ENCODE peak calls at places on chromosomes 12 and 14, in ten cellular contexts. I is ecto neural progenitor cell; N is activated CD4-positive, alpha-beta T cell treated with anti-CD3 and anti-CD28 coated beads, Interleukin-2, amount 10 ng/mL, durations not matched to agents 7 days and 5 days; U is activated B cell treated with CpG ODN at 0.5 μM for 24 hours; J is astrocyte of the spinal cord; P is fibroblast of mammary gland; Q is COR-L47; A is tibial artery; L is MCF 10A; S is NCI-H1417 treated with DMSO at 0.1 percent for 48 hours. Y is an unnamed sample.

GRCh38 chr12:39620664-39621658 is 1.4 kb upstream of the ABCD2 start:
- DNase-seq in I (no peak), N (peak), U (no peak), J (peak), P (no peak), Q (no peak), A (no peak), L (no peak), S (no peak), Y (no peak)

GRCh38 chr14:93163570-93163969 is 21.1 kb downstream of the MOAP1 start:
- DNase-seq in I (no peak), N (no peak), U (no peak), J (no peak), P (no peak), Q (no peak), A (no peak), L (no peak), S (no peak), Y (no peak)

GRCh38 chr12:75315518-75315917 is 14.6 kb downstream of the CAPS2 start:
- DNase-seq in I (no peak), N (no peak), U (no peak), J (peak), P (peak), Q (no peak), A (no peak), L (no peak), S (no peak), Y (peak)

GRCh38 chr12:91978143-91978542 is 167.5 kb downstream of the BTG1 start:
- DNase-seq in I (no peak), N (peak), U (no peak), J (no peak), P (no peak), Q (no peak), A (no peak), L (no peak), S (no peak), Y (peak)

GRCh38 chr14:29953501-29953900 is 25.9 kb upstream of the PRKD1 start:
- DNase-seq in I (no peak), N (no peak), U (no peak), J (no peak), P (peak), Q (no peak), A (no peak), L (no peak), S (no peak), Y (peak)

GRCh38 chr14:62101189-62101588 is 339.0 kb downstream of the SNAPC1 start:
- DNase-seq in I (no peak), N (no peak), U (no peak), J (no peak), P (no peak), Q (no peak), A (no peak), L (no peak), S (no peak), Y (no peak)

GRCh38 chr14:44453433-44454171 is 53.5 kb downstream of the FSCB start:
- DNase-seq in I (no peak), N (no peak), U (no peak), J (no peak), P (no peak), Q (no peak), A (no peak), L (peak), S (no peak), Y (no peak)

GRCh38 chr12:88036368-88036965 is 7.3 kb upstream of the C12orf50 start:
- DNase-seq in I (no peak), N (no peak), U (no peak), J (peak), P (peak), Q (no peak), A (no peak), L (peak), S (no peak), Y (peak)

GRCh38 chr14:63747836-63748235 is 20.0 kb upstream of the SGPP1 start:
- DNase-seq in I (no peak), N (no peak), U (no peak), J (no peak), P (no peak), Q (no peak), A (no peak), L (no peak), S (no peak), Y (no peak)

GRCh38 chr14:59020382-59020781 is 168.1 kb upstream of the DAAM1 start:
- DNase-seq in I (no peak), N (no peak), U (no peak), J (peak), P (peak), Q (no peak), A (no peak), L (peak), S (no peak), Y (peak)

GRCh38 chr12:43336962-43337555 is 214.9 kb downstream of the ADAMTS20 start:
- DNase-seq in I (no peak), N (no peak), U (no peak), J (peak), P (peak), Q (no peak), A (no peak), L (peak), S (no peak), Y (peak)

GRCh38 chr14:20092050-20092449 is 18.5 kb upstream of the OR4K17 start:
- DNase-seq in I (no peak), N (no peak), U (no peak), J (no peak), P (no peak), Q (no peak), A (no peak), L (no peak), S (no peak), Y (no peak)

GRCh38 chr14:64541261-64541970 is 875 bp downstream of the HSPA2 start:
- DNase-seq in I (no peak), N (peak), U (peak), J (no peak), P (no peak), Q (no peak), A (peak), L (no peak), S (no peak), Y (no peak)

GRCh38 chr12:108685469-108686247 is 45.7 kb downstream of the CORO1C start:
- DNase-seq in I (no peak), N (no peak), U (no peak), J (peak), P (no peak), Q (no peak), A (no peak), L (no peak), S (no peak), Y (no peak)

GRCh38 chr14:72476657-72477499 is 417.0 kb downstream of the DPF3 start:
- DNase-seq in I (no peak), N (peak), U (no peak), J (peak), P (peak), Q (no peak), A (no peak), L (peak), S (no peak), Y (peak)

GRCh38 chr14:87805315-87805723 is 187.7 kb downstream of the GALC start:
- DNase-seq in I (peak), N (peak), U (no peak), J (peak), P (peak), Q (peak), A (no peak), L (peak), S (no peak), Y (no peak)

GRCh38 chr14:66383271-66383670 is 102.9 kb upstream of the CCDC196 start:
- DNase-seq in I (no peak), N (no peak), U (no peak), J (no peak), P (no peak), Q (no peak), A (no peak), L (no peak), S (no peak), Y (no peak)

GRCh38 chr12:85755760-85756159 is 80.4 kb downstream of the RASSF9 start:
- DNase-seq in I (no peak), N (no peak), U (no peak), J (no peak), P (peak), Q (no peak), A (no peak), L (peak), S (no peak), Y (no peak)

GRCh38 chr14:42541535-42542001 is 934.9 kb downstream of the LRFN5 start:
- DNase-seq in I (no peak), N (no peak), U (no peak), J (peak), P (peak), Q (no peak), A (no peak), L (peak), S (no peak), Y (no peak)

GRCh38 chr12:16062611-16063010 is 151.5 kb downstream of the DERA start:
- DNase-seq in I (no peak), N (no peak), U (no peak), J (peak), P (peak), Q (no peak), A (no peak), L (peak), S (no peak), Y (no peak)

GRCh38 chr12:7241404-7242005 is 52.0 kb downstream of the PEX5 start:
- DNase-seq in I (no peak), N (no peak), U (no peak), J (peak), P (peak), Q (no peak), A (no peak), L (peak), S (no peak), Y (peak)

GRCh38 chr14:104425763-104426691 is 153.5 kb upstream of the C14orf180 start:
- DNase-seq in I (peak), N (peak), U (no peak), J (no peak), P (no peak), Q (no peak), A (no peak), L (no peak), S (no peak), Y (no peak)

GRCh38 chr14:99203080-99203479 is 68.9 kb downstream of the BCL11B start:
- DNase-seq in I (peak), N (no peak), U (no peak), J (no peak), P (no peak), Q (no peak), A (no peak), L (no peak), S (no peak), Y (no peak)

GRCh38 chr14:20630340-20631022 is 11.0 kb downstream of the OR6S1 start:
- DNase-seq in I (peak), N (no peak), U (no peak), J (peak), P (peak), Q (no peak), A (no peak), L (peak), S (no peak), Y (peak)

GRCh38 chr12:85155791-85156190 is 119.6 kb downstream of the LRRIQ1 start:
- DNase-seq in I (no peak), N (no peak), U (no peak), J (peak), P (peak), Q (peak), A (no peak), L (peak), S (peak), Y (peak)

GRCh38 chr14:50082308-50082742 is 34.0 kb downstream of the VCPKMT start:
- DNase-seq in I (no peak), N (peak), U (no peak), J (no peak), P (no peak), Q (no peak), A (no peak), L (no peak), S (no peak), Y (no peak)